ENCODE peak calls at places on chromosomes 6 and 20, in eight cellular contexts. K is ACHN; M is uterus; A is NCI-H1436 treated with DMSO at 0.1 percent for 48 hours; D is stimulated activated naive CD8-positive, alpha-beta T cell treated with anti-CD3 and anti-CD28 coated beads, Interleukin-15, Interleukin-2, amounts not matched to agents 100 U/mL and 50 U/mL, for 24 hours; U is amygdala; Y is H7; P is ELR. E is an unnamed sample.

GRCh38 chr6:82364087-82365010 is 732 bp downstream of the TPBG start:
- DNase-seq in K (peak), M (peak), A (no peak), D (peak), U (no peak), Y (peak), P (peak), E (peak)

GRCh38 chr6:21522007-21522758 is 71.4 kb upstream of the SOX4 start:
- DNase-seq in K (no peak), M (no peak), A (peak), D (no peak), U (no peak), Y (no peak), P (no peak), E (no peak)

GRCh38 chr6:133921249-133921859 is 31.7 kb upstream of the TBPL1 start:
- DNase-seq in K (peak), M (peak), A (peak), D (peak), U (peak), Y (peak), P (peak), E (peak)

GRCh38 chr6:135261872-135262725 is 81.0 kb downstream of the MYB start:
- DNase-seq in K (no peak), M (no peak), A (no peak), D (no peak), U (no peak), Y (no peak), P (no peak), E (no peak)

GRCh38 chr6:43924222-43924702 is 154.3 kb downstream of the VEGFA start:
- DNase-seq in K (peak), M (peak), A (no peak), D (peak), U (peak), Y (no peak), P (peak), E (peak)

GRCh38 chr20:24465730-24466129 is 3.7 kb upstream of the SYNDIG1 start:
- DNase-seq in K (no peak), M (no peak), A (no peak), D (no peak), U (no peak), Y (no peak), P (no peak), E (peak)

GRCh38 chr20:38883081-38883980 is 42.9 kb upstream of the FAM83D start:
- DNase-seq in K (no peak), M (no peak), A (no peak), D (no peak), U (peak), Y (no peak), P (peak), E (peak)

GRCh38 chr6:83192871-83193746 is at the start of the genes PGM3 and RWDD2A:
- DNase-seq in K (peak), M (peak), A (peak), D (peak), U (peak), Y (peak), P (peak), E (peak)

GRCh38 chr20:50521221-50521642 is 11.0 kb downstream of the PTPN1 start:
- DNase-seq in K (no peak), M (no peak), A (no peak), D (no peak), U (no peak), Y (no peak), P (no peak), E (peak)

GRCh38 chr6:81696505-81696904 is 56.0 kb downstream of the TENT5A start:
- DNase-seq in K (no peak), M (no peak), A (peak), D (no peak), U (no peak), Y (no peak), P (peak), E (no peak)

GRCh38 chr20:1503564-1504227 is 12.5 kb upstream of the SIRPB2 start:
- DNase-seq in K (peak), M (peak), A (peak), D (peak), U (peak), Y (peak), P (peak), E (peak)

GRCh38 chr20:35739294-35740163 is 2.5 kb downstream of the RBM39 start:
- DNase-seq in K (peak), M (no peak), A (no peak), D (no peak), U (no peak), Y (no peak), P (peak), E (peak)

GRCh38 chr6:152244998-152245630 is 392.0 kb downstream of the SYNE1 start:
- DNase-seq in K (no peak), M (no peak), A (no peak), D (no peak), U (no peak), Y (no peak), P (no peak), E (no peak)

GRCh38 chr6:80767808-80768207 is 661.3 kb downstream of the BCKDHB start:
- DNase-seq in K (peak), M (peak), A (no peak), D (no peak), U (no peak), Y (no peak), P (peak), E (peak)

GRCh38 chr6:104525677-104526322 is 333.9 kb downstream of the HACE1 start:
- DNase-seq in K (peak), M (peak), A (peak), D (peak), U (peak), Y (peak), P (peak), E (peak)

GRCh38 chr20:46767127-46767761 is 57.8 kb downstream of the SLC2A10 start:
- DNase-seq in K (peak), M (no peak), A (peak), D (peak), U (no peak), Y (peak), P (peak), E (peak)

GRCh38 chr6:170470673-170471072 is 82.4 kb downstream of the PSMB1 start:
- DNase-seq in K (no peak), M (no peak), A (no peak), D (no peak), U (no peak), Y (no peak), P (no peak), E (no peak)

GRCh38 chr6:144659202-144659731 is 374.1 kb downstream of the UTRN start:
- DNase-seq in K (no peak), M (peak), A (no peak), D (peak), U (peak), Y (peak), P (no peak), E (peak)

GRCh38 chr20:2942439-2942838 is 69.2 kb downstream of the PTPRA start:
- DNase-seq in K (no peak), M (no peak), A (no peak), D (no peak), U (no peak), Y (no peak), P (no peak), E (peak)

GRCh38 chr20:40558212-40558611 is 130.8 kb downstream of the MAFB start:
- DNase-seq in K (no peak), M (no peak), A (no peak), D (no peak), U (no peak), Y (no peak), P (no peak), E (no peak)

GRCh38 chr6:169974663-169975062 is 223.2 kb downstream of the ERMARD start:
- DNase-seq in K (no peak), M (no peak), A (no peak), D (no peak), U (no peak), Y (no peak), P (no peak), E (no peak)

GRCh38 chr6:127154509-127154908 is 36.0 kb downstream of the RSPO3 start:
- DNase-seq in K (no peak), M (no peak), A (no peak), D (no peak), U (no peak), Y (peak), P (no peak), E (no peak)

GRCh38 chr20:23143098-23143497 is 57.0 kb upstream of the CD93 start:
- DNase-seq in K (peak), M (peak), A (no peak), D (peak), U (no peak), Y (no peak), P (peak), E (peak)

GRCh38 chr20:45836841-45837240 is 3.2 kb downstream of the SNX21 start:
- DNase-seq in K (no peak), M (no peak), A (no peak), D (no peak), U (no peak), Y (no peak), P (no peak), E (peak)

E was measured in GM23248.